ENCODE peak calls at places on chromosomes 12 and 14, in six cellular contexts. T, D, M, B, W and R are unnamed samples.
A peak's percentile ranks its signal among the peaks of the same experiment; 100 is the strongest.

GRCh38 chr14:40417777-40418401 is 985.7 kb upstream of the FBXO33 start:
- DNase-seq in T (no peak), D (no peak), M (peak; percentile 25), B (no peak), W (peak; percentile 2), R (peak; percentile 12)

GRCh38 chr14:42571991-42572390 is 965.3 kb downstream of the LRFN5 start:
- DNase-seq in T (no peak), D (no peak), M (no peak), B (no peak), W (no peak), R (no peak)

GRCh38 chr12:65306603-65307501 is 28.4 kb downstream of the MSRB3 start:
- DNase-seq in T (peak; percentile 76), D (no peak), M (peak; percentile 44), B (peak; percentile 23), W (no peak), R (no peak)

GRCh38 chr12:117485984-117486839 is 124.8 kb upstream of the NOS1 start:
- DNase-seq in T (no peak), D (no peak), M (no peak), B (no peak), W (no peak), R (no peak)

GRCh38 chr12:89859513-89860220 is 151.0 kb upstream of the ATP2B1 start:
- DNase-seq in T (no peak), D (no peak), M (no peak), B (no peak), W (no peak), R (no peak)

GRCh38 chr12:27176765-27177164 is 67.3 kb upstream of the STK38L start:
- DNase-seq in T (no peak), D (no peak), M (peak; percentile 30), B (no peak), W (no peak), R (no peak)

GRCh38 chr14:23321572-23322547 is 603 bp downstream of the PABPN1 start:
- DNase-seq in T (no peak), D (no peak), M (no peak), B (no peak), W (peak; percentile 68), R (no peak)

GRCh38 chr12:67632005-67632404 is 16.5 kb upstream of the DYRK2 start:
- DNase-seq in T (no peak), D (no peak), M (no peak), B (no peak), W (no peak), R (no peak)

GRCh38 chr14:20247651-20248246 is 8.7 kb downstream of the OR11H4 start:
- DNase-seq in T (no peak), D (no peak), M (peak; percentile 16), B (no peak), W (no peak), R (no peak)

GRCh38 chr14:94213021-94213420 is 38.9 kb downstream of the PPP4R4 start:
- DNase-seq in T (no peak), D (no peak), M (no peak), B (no peak), W (no peak), R (no peak)

GRCh38 chr14:92412912-92413311 is 89.9 kb downstream of the SLC24A4 start:
- DNase-seq in T (no peak), D (no peak), M (no peak), B (no peak), W (no peak), R (no peak)

GRCh38 chr14:61065671-61066070 is 84.6 kb downstream of the SLC38A6 start:
- DNase-seq in T (no peak), D (no peak), M (no peak), B (no peak), W (no peak), R (no peak)

GRCh38 chr14:29721586-29721985 is 206.1 kb downstream of the PRKD1 start:
- DNase-seq in T (no peak), D (no peak), M (no peak), B (no peak), W (no peak), R (no peak)

GRCh38 chr12:67327466-67327865 is 58.3 kb downstream of the CAND1 start:
- DNase-seq in T (no peak), D (no peak), M (no peak), B (no peak), W (no peak), R (no peak)

GRCh38 chr14:71290301-71290700 is 383.0 kb downstream of the PCNX1 start:
- DNase-seq in T (no peak), D (no peak), M (no peak), B (no peak), W (no peak), R (no peak)

GRCh38 chr12:65084579-65084978 is 36.5 kb downstream of the WIF1 start:
- DNase-seq in T (no peak), D (no peak), M (no peak), B (no peak), W (no peak), R (no peak)

GRCh38 chr12:5945071-5946008 is at the start of gene ANO2:
- DNase-seq in T (no peak), D (no peak), M (peak; percentile 6), B (no peak), W (peak; percentile 5), R (no peak)